ENCODE peak calls at places on chromosomes 1 and 21, in four cellular contexts. N is CD4-positive, CD25-positive, alpha-beta regulatory T cell; B is adrenal gland; U is effector memory CD4-positive, alpha-beta T cell. H is an unnamed sample.

GRCh38 chr1:47942238-47942629 is 55.0 kb downstream of the TRABD2B start:
- DNase-seq in B (no peak), U (no peak), N (no peak), H (no peak)

GRCh38 chr1:230426246-230427101 is at the start of gene PGBD5:
- DNase-seq in N (peak; percentile 58), U (peak; percentile 2), B (peak; percentile 82), H (peak; percentile 84)

GRCh38 chr1:224381880-224382548 is 25.3 kb downstream of the CNIH4 start:
- DNase-seq in U (no peak), N (no peak), B (no peak), H (no peak)

GRCh38 chr1:6347641-6348487 is 45.7 kb downstream of the ACOT7 start:
- DNase-seq in B (peak; percentile 49), U (peak; percentile 46), N (peak; percentile 64), H (peak; percentile 63)

GRCh38 chr1:17168480-17168878 is 36.4 kb upstream of the PADI1 start:
- DNase-seq in N (no peak), B (no peak), U (no peak), H (no peak)

GRCh38 chr1:112735752-112736151 is 20.6 kb upstream of the PPM1J start:
- DNase-seq in U (no peak), B (peak; percentile 38), N (no peak), H (no peak)

GRCh38 chr1:98049370-98050115 is 128.7 kb upstream of the DPYD start:
- DNase-seq in N (no peak), B (no peak), U (no peak), H (no peak)

GRCh38 chr1:20633190-20634064 is at the start of gene PINK1:
- DNase-seq in B (peak; percentile 84), U (peak; percentile 81), N (peak; percentile 82), H (peak; percentile 79)

GRCh38 chr1:218496561-218496960 is 151.4 kb downstream of the TGFB2 start:
- DNase-seq in N (no peak), B (no peak), U (no peak), H (peak; percentile 46)

GRCh38 chr1:60280256-60280655 is 206.7 kb upstream of the C1orf87 start:
- DNase-seq in N (no peak), U (no peak), B (no peak), H (peak; percentile 57)

GRCh38 chr1:31010081-31010989 is 55.2 kb downstream of the PUM1 start:
- DNase-seq in B (no peak), N (peak; percentile 82), U (no peak), H (no peak)

GRCh38 chr21:38159355-38159754 is 97.4 kb upstream of the KCNJ15 start:
- DNase-seq in B (peak; percentile 74), U (no peak), N (peak; percentile 67), H (peak; percentile 73)

GRCh38 chr1:1406101-1406820 is 832 bp downstream of the MRPL20 start:
- DNase-seq in B (no peak), N (no peak), U (no peak), H (no peak)

GRCh38 chr1:6962956-6963915 is 178.0 kb downstream of the CAMTA1 start:
- DNase-seq in U (peak; percentile 7), N (peak; percentile 56), B (peak; percentile 91), H (no peak)

GRCh38 chr1:95353185-95353584 is 119.2 kb downstream of the RWDD3 start:
- DNase-seq in N (no peak), B (no peak), U (no peak), H (no peak)

GRCh38 chr1:152347116-152347728 is 12.6 kb downstream of the FLG2 start:
- DNase-seq in N (peak; percentile 68), B (peak; percentile 41), U (no peak), H (peak; percentile 28)

GRCh38 chr21:38817371-38818335 is 11.9 kb downstream of the ETS2 start:
- DNase-seq in N (no peak), B (peak; percentile 56), U (no peak), H (no peak)

GRCh38 chr21:38139380-38140168 is 117.2 kb upstream of the KCNJ15 start:
- DNase-seq in U (no peak), B (no peak), N (no peak), H (peak; percentile 57)

GRCh38 chr1:181152892-181153633 is 64.6 kb downstream of the IER5 start:
- DNase-seq in B (peak; percentile 82), N (no peak), U (no peak), H (peak; percentile 59)

GRCh38 chr1:111983500-111983899 is 6.0 kb downstream of the KCND3 start:
- DNase-seq in N (no peak), U (no peak), B (no peak), H (no peak)

GRCh38 chr1:21192284-21192683 is 15.6 kb upstream of the EIF4G3 start:
- DNase-seq in N (no peak), B (no peak), U (no peak), H (no peak)

GRCh38 chr1:107536266-107536665 is 395.4 kb downstream of the NTNG1 start:
- DNase-seq in B (no peak), U (no peak), N (no peak), H (no peak)

GRCh38 chr1:42953182-42954180 is 5.2 kb downstream of the SLC2A1 start:
- DNase-seq in U (no peak), B (no peak), N (no peak), H (no peak)
- H3K4me1 ChIP-seq in U (peaks cover 59% of the 10 kb centered on the region), B (no peaks in the 10 kb centered on the region), N (peaks cover 88% of the 10 kb centered on the region), H (peaks cover 48% of the 10 kb centered on the region)

DNA sequence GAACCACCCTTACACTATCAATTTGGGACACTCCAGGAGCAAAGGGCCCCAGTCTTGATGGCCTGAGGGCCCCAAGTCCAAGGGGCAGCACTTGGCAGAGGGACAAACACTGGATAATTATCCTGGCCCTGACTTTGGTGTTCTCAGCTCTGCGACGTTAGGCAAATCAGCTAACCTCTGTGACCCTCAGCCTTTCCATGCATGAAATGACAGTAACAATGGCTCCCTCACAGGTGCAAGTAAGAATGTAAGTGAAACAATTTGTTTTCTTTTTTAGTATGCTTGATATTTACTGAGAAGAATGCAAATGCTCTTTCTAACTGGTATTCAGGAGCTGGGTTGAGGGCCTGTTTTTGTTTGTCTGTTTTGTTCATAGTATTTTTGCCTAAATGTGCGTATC is 61.6 kb upstream of the PRDX6 start:
- DNase-seq in U (no peak), B (no peak), N (no peak), H (no peak)
- H3K4me3 ChIP-seq in U (no peak overlapping the region), B (no peak overlapping the region), N (no peak overlapping the region), H (no peak overlapping the region)

GRCh38 chr1:40053138-40053887 is 12.8 kb downstream of the CAP1 start:
- DNase-seq in N (no peak), B (no peak), U (no peak), H (no peak)

GRCh38 chr1:40045766-40046165 is 5.2 kb downstream of the CAP1 start:
- DNase-seq in N (no peak), B (no peak), U (no peak), H (no peak)

GRCh38 chr1:40047769-40048168 is 7.2 kb downstream of the CAP1 start:
- DNase-seq in N (no peak), U (no peak), B (no peak), H (no peak)

GRCh38 chr1:40050863-40051262 is 10.3 kb downstream of the CAP1 start:
- DNase-seq in B (no peak), N (no peak), U (no peak), H (no peak)

DNA sequence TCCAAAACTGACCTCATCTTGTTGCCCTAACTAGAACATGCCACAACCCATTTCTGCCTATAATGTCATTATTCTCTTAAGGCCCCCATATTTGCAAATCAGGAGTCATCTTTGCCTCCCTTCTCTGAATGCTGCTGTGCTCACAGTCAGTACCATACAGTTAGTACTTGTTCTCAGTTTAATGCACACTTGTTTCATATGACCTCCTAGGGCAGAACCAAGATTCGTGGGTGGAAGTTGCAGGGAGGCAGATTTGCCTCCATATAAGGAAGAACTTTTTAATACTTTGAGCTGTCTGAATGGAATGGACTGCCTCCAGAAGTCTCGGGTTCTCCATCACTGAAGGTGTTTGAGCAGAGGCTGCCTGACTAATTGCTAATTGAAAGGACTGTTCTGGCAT is 9.2 kb downstream of the CAP1 start:
- DNase-seq in N (no peak), U (no peak), B (no peak), H (no peak)
- H3K4me1 ChIP-seq in N (peaks cover 90% of the 10 kb centered on the region), U (peaks cover 72% of the 10 kb centered on the region), B (no peaks in the 10 kb centered on the region), H (no peaks in the 10 kb centered on the region)

DNA sequence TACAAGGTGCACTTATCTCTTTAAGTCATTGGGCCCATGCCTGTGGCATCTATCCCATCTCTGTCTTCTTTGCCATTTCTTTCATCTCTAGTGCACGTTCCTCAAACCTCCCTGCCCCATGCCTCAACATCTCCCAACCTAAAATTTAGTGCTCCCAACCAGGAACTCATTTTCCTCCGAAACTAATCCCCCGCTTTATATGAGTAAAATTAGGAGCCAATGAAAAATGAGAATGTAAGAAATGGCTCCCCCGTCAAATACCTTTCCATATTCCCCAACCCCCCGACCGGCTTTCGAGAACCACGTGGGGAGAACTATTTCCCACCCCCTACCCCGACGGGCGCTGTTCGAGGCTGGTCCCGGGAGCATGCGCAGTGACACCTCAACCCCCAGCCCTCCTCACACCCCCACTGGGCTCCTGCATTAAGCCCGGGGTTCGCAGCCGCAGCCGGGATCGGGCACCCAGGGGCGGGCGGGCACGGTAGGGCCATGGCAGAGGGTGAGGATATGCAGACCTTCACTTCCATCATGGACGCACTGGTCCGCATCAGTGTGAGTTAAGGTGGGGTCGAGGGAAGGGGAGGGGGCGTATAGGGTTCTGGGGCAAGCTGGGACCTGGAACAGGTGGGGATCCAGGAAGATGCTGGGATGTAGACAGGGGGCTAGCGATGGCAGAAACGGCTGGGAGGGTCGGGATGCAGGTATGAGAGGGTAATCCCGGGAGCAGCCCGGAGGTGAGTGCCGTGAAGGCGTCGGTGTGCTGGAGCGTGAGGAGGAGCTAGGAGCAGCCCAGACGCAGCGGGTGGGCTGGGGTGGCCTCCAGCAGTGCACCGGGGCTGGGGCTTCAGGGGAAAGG is at the start of gene TRIM46:
- DNase-seq in N (peak; percentile 75), B (no peak), U (peak; percentile 39), H (peak; percentile 69)
- H3K4me3 ChIP-seq in N (peak within 1 kb of the TSS; percentile 70), B (peak within 1 kb of the TSS; percentile 75), U (peak within 1 kb of the TSS; percentile 84), H (peak within 1 kb of the TSS; percentile 91)

GRCh38 chr1:15849775-15850449 is 2.4 kb downstream of the SPEN start:
- DNase-seq in B (peak; percentile 59), N (peak; percentile 28), U (peak; percentile 16), H (peak; percentile 87)
- H3K4me1 ChIP-seq in B (peaks cover 20% of the 10 kb centered on the region), N (peaks cover 55% of the 10 kb centered on the region), U (peaks cover 6% of the 10 kb centered on the region), H (peaks cover 9% of the 10 kb centered on the region)

DNA sequence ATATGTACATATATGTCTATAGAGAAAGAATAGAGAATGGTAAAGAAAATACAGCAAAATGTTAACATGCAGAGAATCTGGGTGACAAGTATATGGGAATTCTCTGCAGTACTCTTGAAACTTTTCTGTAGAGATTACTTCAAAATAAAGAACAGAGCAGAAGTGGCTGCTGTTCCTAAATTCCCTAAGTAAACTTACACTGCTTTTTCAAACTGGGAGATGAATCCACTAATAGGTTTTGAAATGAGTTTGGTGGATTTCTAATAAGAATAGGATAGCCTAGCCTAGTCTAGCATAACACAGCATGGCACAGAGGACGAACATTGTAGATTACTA is 450 bp upstream of the CR2 start:
- DNase-seq in B (no peak), U (no peak), N (no peak), H (no peak)
- H3K4me3 ChIP-seq in B (no peak overlapping the region), U (no peak overlapping the region), N (no peak overlapping the region), H (no peak overlapping the region)

DNA sequence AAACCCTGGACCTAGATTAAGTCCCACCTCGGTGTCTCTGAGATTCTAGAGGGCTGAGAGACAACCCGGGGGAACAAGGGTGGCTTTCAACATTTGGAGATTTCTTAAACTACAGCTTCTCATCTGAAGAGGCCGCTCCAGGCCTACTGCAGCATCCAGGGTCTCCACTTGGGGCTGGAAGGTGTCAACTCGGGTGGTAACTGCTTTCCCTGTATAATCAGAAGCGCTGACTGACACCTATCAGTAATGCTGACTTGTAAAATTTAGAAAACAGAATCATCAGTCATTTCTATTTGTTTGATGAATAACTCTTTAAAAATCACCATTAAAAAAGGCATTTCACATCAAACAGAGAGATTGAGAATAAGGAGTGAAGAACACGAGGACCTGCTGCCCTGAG is 226.0 kb downstream of the PBX1 start:
- DNase-seq in U (no peak), B (no peak), N (no peak), H (no peak)
- H3K4me1 ChIP-seq in U (no peaks in the 10 kb centered on the region), B (peaks cover 23% of the 10 kb centered on the region), N (no peaks in the 10 kb centered on the region), H (peaks cover 11% of the 10 kb centered on the region)

GRCh38 chr1:94243665-94244064 is 6.3 kb upstream of the ARHGAP29 start:
- DNase-seq in U (no peak), N (no peak), B (no peak), H (no peak)
- H3K4me3 ChIP-seq in U (no peak overlapping the region), N (no peak overlapping the region), B (no peak overlapping the region), H (no peak overlapping the region)